ENCODE peak calls at places on chromosomes 1 and 21, in ten cellular contexts. One of them, this sample, is unnamed.

GRCh38 chr1:119006406-119007279 is 18.5 kb upstream of the TBX15 start:
- DNase-seq in left ventricle myocardium superior: no peak
- DNase-seq in kidney tubule cell: no peak
- DNase-seq in GM04504: no peak
- DNase-seq in skeletal muscle cell: no peak
- DNase-seq in fibroblast of the aortic adventitia: no peak
- DNase-seq in B cell: no peak
- DNase-seq in GM03348: no peak
- DNase-seq in kidney epithelial cell: no peak
- DNase-seq in T-helper 9 cell: no peak
- DNase-seq in this sample: no peak

GRCh38 chr1:236425031-236425663 is 31.1 kb downstream of the EDARADD start:
- DNase-seq in left ventricle myocardium superior: no peak
- DNase-seq in kidney tubule cell: peak; percentile 31
- DNase-seq in GM04504: no peak
- DNase-seq in skeletal muscle cell: no peak
- DNase-seq in fibroblast of the aortic adventitia: no peak
- DNase-seq in B cell: peak; percentile 63
- DNase-seq in GM03348: no peak
- DNase-seq in kidney epithelial cell: no peak
- DNase-seq in T-helper 9 cell: no peak
- DNase-seq in this sample: no peak

GRCh38 chr1:185916866-185917265 is 182.7 kb downstream of the HMCN1 start:
- DNase-seq in left ventricle myocardium superior: no peak
- DNase-seq in kidney tubule cell: peak; percentile 58
- DNase-seq in GM04504: no peak
- DNase-seq in skeletal muscle cell: no peak
- DNase-seq in fibroblast of the aortic adventitia: peak; percentile 22
- DNase-seq in B cell: no peak
- DNase-seq in GM03348: no peak
- DNase-seq in kidney epithelial cell: no peak
- DNase-seq in T-helper 9 cell: no peak
- DNase-seq in this sample: no peak

GRCh38 chr1:21811875-21812305 is at the start of gene LDLRAD2:
- DNase-seq in left ventricle myocardium superior: no peak
- DNase-seq in kidney tubule cell: no peak
- DNase-seq in GM04504: no peak
- DNase-seq in skeletal muscle cell: no peak
- DNase-seq in fibroblast of the aortic adventitia: peak; percentile 36
- DNase-seq in B cell: no peak
- DNase-seq in GM03348: peak; percentile 40
- DNase-seq in kidney epithelial cell: no peak
- DNase-seq in T-helper 9 cell: no peak
- DNase-seq in this sample: peak; percentile 50

GRCh38 chr1:171245458-171246064 is 2.7 kb upstream of the FMO1 start:
- DNase-seq in left ventricle myocardium superior: no peak
- DNase-seq in kidney tubule cell: peak; percentile 49
- DNase-seq in GM04504: no peak
- DNase-seq in skeletal muscle cell: no peak
- DNase-seq in fibroblast of the aortic adventitia: peak; percentile 69
- DNase-seq in B cell: peak; percentile 27
- DNase-seq in GM03348: peak; percentile 53
- DNase-seq in kidney epithelial cell: no peak
- DNase-seq in T-helper 9 cell: no peak
- DNase-seq in this sample: peak; percentile 39

GRCh38 chr1:160083968-160084770 is 2.8 kb downstream of the KCNJ9 start:
- DNase-seq in left ventricle myocardium superior: peak; percentile 85
- DNase-seq in kidney tubule cell: peak; percentile 79
- DNase-seq in GM04504: no peak
- DNase-seq in skeletal muscle cell: no peak
- DNase-seq in fibroblast of the aortic adventitia: peak; percentile 16
- DNase-seq in B cell: peak; percentile 89
- DNase-seq in GM03348: peak; percentile 37
- DNase-seq in kidney epithelial cell: no peak
- DNase-seq in T-helper 9 cell: peak; percentile 69
- DNase-seq in this sample: peak; percentile 38

GRCh38 chr1:30365596-30365995 is 357.8 kb downstream of the MATN1 start:
- DNase-seq in left ventricle myocardium superior: no peak
- DNase-seq in kidney tubule cell: no peak
- DNase-seq in GM04504: no peak
- DNase-seq in skeletal muscle cell: no peak
- DNase-seq in fibroblast of the aortic adventitia: no peak
- DNase-seq in B cell: no peak
- DNase-seq in GM03348: no peak
- DNase-seq in kidney epithelial cell: no peak
- DNase-seq in T-helper 9 cell: no peak
- DNase-seq in this sample: no peak

GRCh38 chr21:31860851-31861250 is 12.0 kb upstream of the HUNK start:
- DNase-seq in left ventricle myocardium superior: no peak
- DNase-seq in kidney tubule cell: no peak
- DNase-seq in GM04504: no peak
- DNase-seq in skeletal muscle cell: no peak
- DNase-seq in fibroblast of the aortic adventitia: no peak
- DNase-seq in B cell: no peak
- DNase-seq in GM03348: no peak
- DNase-seq in kidney epithelial cell: no peak
- DNase-seq in T-helper 9 cell: no peak
- DNase-seq in this sample: no peak

GRCh38 chr1:78497196-78497595 is 6.4 kb downstream of the PTGFR start:
- DNase-seq in left ventricle myocardium superior: no peak
- DNase-seq in kidney tubule cell: peak; percentile 13
- DNase-seq in GM04504: no peak
- DNase-seq in skeletal muscle cell: no peak
- DNase-seq in fibroblast of the aortic adventitia: no peak
- DNase-seq in B cell: no peak
- DNase-seq in GM03348: peak; percentile 48
- DNase-seq in kidney epithelial cell: no peak
- DNase-seq in T-helper 9 cell: no peak
- DNase-seq in this sample: no peak

GRCh38 chr1:13892141-13892670 is 192.2 kb downstream of the PRDM2 start:
- DNase-seq in left ventricle myocardium superior: no peak
- DNase-seq in kidney tubule cell: no peak
- DNase-seq in GM04504: no peak
- DNase-seq in skeletal muscle cell: no peak
- DNase-seq in fibroblast of the aortic adventitia: no peak
- DNase-seq in B cell: no peak
- DNase-seq in GM03348: no peak
- DNase-seq in kidney epithelial cell: no peak
- DNase-seq in T-helper 9 cell: no peak
- DNase-seq in this sample: no peak

GRCh38 chr21:45992311-45993209 is 11.0 kb downstream of the COL6A1 start:
- DNase-seq in left ventricle myocardium superior: peak; percentile 54
- DNase-seq in kidney tubule cell: no peak
- DNase-seq in GM04504: no peak
- DNase-seq in skeletal muscle cell: no peak
- DNase-seq in fibroblast of the aortic adventitia: no peak
- DNase-seq in B cell: peak; percentile 43
- DNase-seq in GM03348: no peak
- DNase-seq in kidney epithelial cell: no peak
- DNase-seq in T-helper 9 cell: no peak
- DNase-seq in this sample: no peak

This sample was measured in AG08396.